ENCODE peak calls at places on chromosomes 11 and 22, in eight cellular contexts. L is GM23338, Q is GM23248, H is hepatocyte, J is neural progenitor cell, O is OCI-LY7, C is PC-3, Z is MM.1S. E is an unnamed sample. For H3K4me1, the result is how much of the 10 kb centered on the place peaks cover.

GRCh38 chr11:47466701-47467250 is 17.8 kb upstream of the RAPSN start:
- DNase-seq in L (peak), Q (peak), H (no peak), J (peak), O (no peak), C (no peak), Z (no peak), E (no peak)

GRCh38 chr11:19232910-19233503 is 7.7 kb downstream of the E2F8 start:
- DNase-seq in L (no peak), Q (peak), H (no peak), J (no peak), O (no peak), C (peak), Z (no peak), E (peak)

GRCh38 chr11:889686-890475 is 20.7 kb downstream of the CHID1 start:
- DNase-seq in L (peak), Q (no peak), H (no peak), J (peak), O (no peak), C (no peak), Z (no peak), E (no peak)

GRCh38 chr22:39820266-39820665 is 73.3 kb downstream of the ENTHD1 start:
- DNase-seq in L (no peak), Q (peak), H (no peak), J (no peak), O (no peak), C (peak), Z (no peak), E (peak)

GRCh38 chr11:70201876-70202861 is 927 bp upstream of the FADD start:
- DNase-seq in L (no peak), Q (peak), H (no peak), J (no peak), O (no peak), C (no peak), Z (no peak), E (no peak)

GRCh38 chr11:120610101-120610500 is 98.6 kb downstream of the GRIK4 start:
- DNase-seq in L (no peak), Q (no peak), H (no peak), J (no peak), O (no peak), C (no peak), Z (no peak), E (no peak)

GRCh38 chr11:70116386-70117077 is 38.4 kb downstream of the ANO1 start:
- DNase-seq in L (no peak), Q (no peak), H (no peak), J (no peak), O (no peak), C (no peak), Z (no peak), E (no peak)

GRCh38 chr22:36934153-36934939 is 20.9 kb downstream of the CSF2RB start:
- DNase-seq in L (no peak), Q (no peak), H (no peak), J (no peak), O (no peak), C (no peak), Z (no peak), E (no peak)

GRCh38 chr11:61869636-61870428 is 21.5 kb downstream of the FADS3 start:
- DNase-seq in L (no peak), Q (no peak), H (peak), J (peak), O (no peak), C (no peak), Z (no peak), E (no peak)

GRCh38 chr11:96028746-96029145 is 104.8 kb upstream of the MTMR2 start:
- DNase-seq in L (no peak), Q (no peak), H (no peak), J (no peak), O (no peak), C (no peak), Z (no peak), E (no peak)
- H3K4me1 ChIP-seq in L (under half), Q (under half), H (under half), J (under half), O (under half), C (under half), Z (under half), E (under half)

DNA sequence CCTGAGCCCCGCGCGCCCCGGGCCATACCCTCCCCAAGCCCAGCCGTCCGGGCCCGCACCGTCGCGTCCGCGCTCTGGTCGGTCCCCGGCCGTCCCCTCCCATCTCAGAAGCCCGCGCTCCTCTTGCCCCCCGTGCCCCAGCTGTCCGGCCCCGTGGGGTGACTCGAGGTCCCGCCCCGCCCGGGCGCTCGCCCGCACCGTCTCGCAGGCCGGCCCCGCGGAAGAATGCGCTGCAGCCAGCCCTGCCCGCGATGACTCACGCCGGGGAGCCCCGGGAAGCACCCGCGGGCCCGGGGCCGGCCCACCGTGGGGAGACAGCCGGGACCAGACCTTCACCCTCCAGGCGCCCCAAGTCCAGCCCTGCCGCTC is 275 bp upstream of the PHLDA2 start:
- DNase-seq in L (no peak), Q (peak), H (peak), J (peak), O (no peak), C (peak), Z (no peak), E (peak)
- TF ChIP-seq EZH2phosphoT487 in L (no peak), Q (no peak), H (no peak), J (no peak), O (no peak), C (no peak), Z (no peak), E (no peak)

GRCh38 chr11:64379817-64380709 is 21.1 kb downstream of the RPS6KA4 start:
- DNase-seq in L (peak), Q (no peak), H (no peak), J (no peak), O (no peak), C (no peak), Z (no peak), E (no peak)

GRCh38 chr11:64376071-64376470 is 17.1 kb downstream of the RPS6KA4 start:
- DNase-seq in L (no peak), Q (no peak), H (no peak), J (no peak), O (no peak), C (no peak), Z (no peak), E (no peak)

GRCh38 chr11:64381350-64381749 is 22.4 kb downstream of the RPS6KA4 start:
- DNase-seq in L (no peak), Q (no peak), H (no peak), J (no peak), O (no peak), C (no peak), Z (no peak), E (no peak)

GRCh38 chr11:64378335-64378884 is 19.4 kb downstream of the RPS6KA4 start:
- DNase-seq in L (no peak), Q (peak), H (no peak), J (no peak), O (no peak), C (peak), Z (no peak), E (no peak)

DNA sequence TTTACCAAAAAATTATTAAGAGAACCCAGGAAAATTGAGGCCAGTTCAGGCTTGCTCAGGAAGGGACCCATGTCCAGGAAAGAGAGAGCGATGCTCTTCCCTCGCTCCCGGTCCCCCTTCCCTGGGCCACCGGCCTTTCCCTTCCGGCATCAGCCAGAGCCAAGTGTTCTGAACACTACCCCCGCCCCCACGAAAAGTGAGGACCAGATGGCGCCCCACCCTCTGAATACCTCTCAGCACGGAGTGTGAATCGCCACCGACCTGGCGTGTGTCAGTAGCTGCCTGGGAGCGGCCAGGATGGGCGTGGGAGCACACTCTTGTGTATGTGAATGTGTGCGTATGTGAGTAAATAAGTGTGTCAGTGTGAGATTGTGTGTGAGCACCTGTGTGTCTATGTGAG is 20.2 kb downstream of the RPS6KA4 start:
- DNase-seq in L (no peak), Q (no peak), H (no peak), J (no peak), O (no peak), C (no peak), Z (no peak), E (no peak)
- H3K4me1 ChIP-seq in L (under half), Q (under half), H (under half), J (under half), O (under half), C (under half), Z (under half), E (under half)

DNA sequence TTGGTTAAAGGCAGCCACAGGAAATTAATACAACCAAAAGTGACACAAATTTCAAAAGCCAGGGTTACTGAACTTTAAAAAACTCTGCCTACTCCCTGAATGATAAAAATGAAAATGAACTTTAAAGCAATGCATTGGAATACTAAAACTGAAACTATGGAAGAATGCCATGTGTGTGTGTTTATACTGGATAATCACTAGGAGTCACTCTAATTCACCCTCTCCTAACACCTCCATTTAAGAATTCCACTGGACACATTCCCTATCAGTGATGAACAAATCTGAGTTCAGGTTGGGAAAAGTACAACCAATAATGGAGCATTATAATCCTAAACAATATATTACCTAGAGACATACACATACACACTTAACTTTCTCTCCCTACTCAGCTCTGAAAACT is 27.5 kb upstream of the PLAAT3 start:
- DNase-seq in L (no peak), Q (peak), H (no peak), J (no peak), O (no peak), C (no peak), Z (no peak), E (no peak)
- TF ChIP-seq EZH2phosphoT487 in L (no peak), Q (no peak), H (no peak), J (no peak), O (no peak), C (no peak), Z (no peak), E (no peak)

DNA sequence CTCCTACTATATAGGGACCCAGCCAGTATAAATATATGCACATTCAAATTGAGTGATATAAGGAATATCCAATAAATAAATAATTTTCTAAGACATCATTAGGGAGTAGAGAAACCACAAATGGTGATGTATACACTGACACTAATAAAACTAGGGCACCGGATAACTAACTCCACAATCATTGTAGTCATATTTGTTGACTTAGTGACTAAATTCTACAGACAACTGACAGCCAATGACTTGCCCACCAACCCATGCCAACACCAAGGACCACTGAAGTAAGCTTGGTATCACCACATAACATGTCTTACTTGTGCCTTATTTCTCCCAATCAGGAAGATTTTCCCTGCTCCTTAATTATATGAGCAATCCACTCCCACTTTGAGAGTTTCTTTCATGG is 139.6 kb upstream of the TRPC6 start:
- DNase-seq in L (no peak), Q (no peak), H (no peak), J (no peak), O (no peak), C (peak), Z (no peak), E (no peak)
- H3K4me1 ChIP-seq in L (under half), Q (under half), H (under half), J (under half), O (under half), C (under half), Z (under half), E (under half)

GRCh38 chr22:32466496-32466895 is 2.2 kb upstream of the BPIFC start:
- DNase-seq in L (no peak), Q (no peak), H (no peak), J (no peak), O (no peak), C (no peak), Z (no peak), E (no peak)
- TF ChIP-seq EZH2phosphoT487 in L (no peak), Q (no peak), H (no peak), J (no peak), O (no peak), C (no peak), Z (no peak), E (no peak)

E was measured in HCT116.